ENCODE peak calls at places on chromosomes 11 and 22, in five cellular contexts. R, S, M, I and H are unnamed samples.

GRCh38 chr22:42711895-42712837 is 8.5 kb downstream of the A4GALT start:
- DNase-seq in R (no peak), S (no peak), M (no peak), I (no peak), H (no peak)

GRCh38 chr22:34917239-34917638 is 148.7 kb upstream of the ISX start:
- DNase-seq in R (peak; percentile 39), S (no peak), M (no peak), I (peak; percentile 8), H (no peak)

GRCh38 chr22:39518124-39518786 is 2.1 kb upstream of the ATF4 start:
- DNase-seq in R (peak; percentile 25), S (no peak), M (peak; percentile 30), I (no peak), H (no peak)

GRCh38 chr11:47587039-47587675 is 679 bp downstream of the FAM180B start:
- DNase-seq in R (no peak), S (no peak), M (no peak), I (no peak), H (no peak)

GRCh38 chr22:17106785-17107546 is 14.2 kb downstream of the TMEM121B start:
- DNase-seq in R (no peak), S (no peak), M (no peak), I (no peak), H (no peak)

GRCh38 chr11:2738551-2739431 is 39.0 kb upstream of the KCNQ1OT1 start:
- DNase-seq in R (no peak), S (no peak), M (no peak), I (no peak), H (no peak)

GRCh38 chr22:23841736-23842404 is 3.1 kb upstream of the DERL3 start:
- DNase-seq in R (no peak), S (no peak), M (no peak), I (no peak), H (no peak)

GRCh38 chr22:42863349-42863911 is 6.4 kb upstream of the ARFGAP3 start:
- DNase-seq in R (peak; percentile 74), S (no peak), M (peak; percentile 88), I (peak; percentile 65), H (peak; percentile 61)

GRCh38 chr11:67438121-67438902 is 830 bp upstream of the PTPRCAP start:
- DNase-seq in R (no peak), S (peak; percentile 71), M (no peak), I (no peak), H (no peak)

GRCh38 chr22:40345801-40346177 is 511 bp upstream of the ADSL start:
- DNase-seq in R (peak; percentile 50), S (peak; percentile 45), M (no peak), I (peak; percentile 51), H (peak; percentile 44)

GRCh38 chr11:44814881-44815592 is 88.3 kb downstream of the TSPAN18 start:
- DNase-seq in R (peak; percentile 25), S (no peak), M (peak; percentile 35), I (peak; percentile 28), H (peak; percentile 21)

GRCh38 chr11:129828301-129828836 is 12.7 kb downstream of the TMEM45B start:
- DNase-seq in R (no peak), S (no peak), M (no peak), I (no peak), H (peak; percentile 15)

GRCh38 chr11:3674189-3674588 is 3.0 kb upstream of the CHRNA10 start:
- DNase-seq in R (peak; percentile 47), S (no peak), M (peak; percentile 88), I (peak; percentile 64), H (peak; percentile 67)

GRCh38 chr22:43849731-43850130 is 12.6 kb downstream of the SULT4A1 start:
- DNase-seq in R (no peak), S (no peak), M (no peak), I (no peak), H (no peak)

GRCh38 chr11:86523738-86524602 is 148.4 kb downstream of the ME3 start:
- DNase-seq in R (peak; percentile 95), S (no peak), M (peak; percentile 99), I (peak; percentile 97), H (peak; percentile 91)

GRCh38 chr11:27058456-27058855 is 17.8 kb downstream of the BBOX1 start:
- DNase-seq in R (peak; percentile 91), S (no peak), M (peak; percentile 6), I (peak; percentile 89), H (peak; percentile 6)

GRCh38 chr11:44016129-44016528 is 31.7 kb upstream of the ACCSL start:
- DNase-seq in R (peak; percentile 68), S (no peak), M (peak; percentile 67), I (peak; percentile 63), H (peak; percentile 42)

GRCh38 chr11:123430736-123431356 is 777 bp downstream of the GRAMD1B start:
- DNase-seq in R (peak; percentile 75), S (peak; percentile 45), M (peak; percentile 51), I (peak; percentile 79), H (peak; percentile 67)

GRCh38 chr22:27752141-27752540 is 49.4 kb downstream of the MN1 start:
- DNase-seq in R (no peak), S (no peak), M (no peak), I (no peak), H (no peak)

GRCh38 chr11:116857936-116858335 is 20.5 kb upstream of the APOA1 start:
- DNase-seq in R (peak; percentile 30), S (no peak), M (no peak), I (no peak), H (no peak)

GRCh38 chr11:10139656-10140055 is 154.4 kb downstream of the SBF2 start:
- DNase-seq in R (peak; percentile 93), S (no peak), M (peak; percentile 68), I (peak; percentile 83), H (peak; percentile 23)

GRCh38 chr11:89381094-89381493 is 110.1 kb downstream of the NOX4 start:
- DNase-seq in R (peak; percentile 96), S (no peak), M (peak; percentile 98), I (peak; percentile 92), H (peak; percentile 66)

GRCh38 chr11:105000797-105001196 is 22.2 kb downstream of the CASP5 start:
- DNase-seq in R (no peak), S (peak; percentile 37), M (no peak), I (no peak), H (peak; percentile 17)

GRCh38 chr11:13149991-13150390 is 127.6 kb upstream of the BMAL1 start:
- DNase-seq in R (no peak), S (no peak), M (no peak), I (no peak), H (no peak)

GRCh38 chr11:77467233-77467632 is 6.7 kb downstream of the PAK1 start:
- DNase-seq in R (peak; percentile 15), S (no peak), M (peak; percentile 12), I (peak; percentile 23), H (no peak)

GRCh38 chr11:3939211-3939610 is 83.7 kb downstream of the STIM1 start:
- DNase-seq in R (peak; percentile 92), S (no peak), M (peak; percentile 95), I (peak; percentile 84), H (peak; percentile 54)

GRCh38 chr11:13317293-13318080 is 39.9 kb downstream of the BMAL1 start:
- DNase-seq in R (no peak), S (no peak), M (no peak), I (no peak), H (no peak)